ENCODE peak calls at places on chromosomes 16 and 17, in nine cellular contexts. O is activated B cell treated with CpG ODN at 0.5 μM for 24 hours; K is naive B cell; M is EL; L is smooth muscle cell of the brain vasculature; P is HFFc6; Q is mammary epithelial cell; V is CD4-positive, alpha-beta T cell; I is iris pigment epithelial cell. U is an unnamed sample.

GRCh38 chr17:80476877-80477646 is 655 bp upstream of the NPTX1 start:
- DNase-seq in K (no peak), V (no peak), P (no peak), O (peak), I (no peak), L (no peak), Q (no peak), M (no peak), U (no peak)

GRCh38 chr16:23280483-23280967 is 21.6 kb upstream of the SCNN1B start:
- DNase-seq in Q (peak), O (no peak), V (no peak), I (no peak), L (no peak), M (peak), K (no peak), P (no peak), U (no peak)

GRCh38 chr16:53087101-53087500 is 32.3 kb downstream of the CHD9 start:
- DNase-seq in M (no peak), I (peak), P (peak), L (no peak), Q (no peak), V (no peak), K (no peak), O (no peak), U (no peak)

GRCh38 chr16:30628628-30629342 is 18.6 kb upstream of the ZNF689 start:
- DNase-seq in V (peak), L (peak), M (peak), K (peak), O (peak), Q (peak), P (peak), I (peak), U (no peak)

GRCh38 chr17:2972749-2973148 is 90.7 kb downstream of the OR1D5 start:
- DNase-seq in I (peak), Q (no peak), P (no peak), K (no peak), O (no peak), M (no peak), V (no peak), L (no peak), U (no peak)

GRCh38 chr17:17691468-17692263 is 10.4 kb downstream of the RAI1 start:
- DNase-seq in M (no peak), O (peak), I (no peak), Q (no peak), P (no peak), L (no peak), K (no peak), V (no peak), U (no peak)

GRCh38 chr17:46964315-46965265 is 14.5 kb downstream of the RPRML start:
- DNase-seq in L (no peak), I (peak), P (peak), O (no peak), V (no peak), M (no peak), Q (no peak), K (no peak), U (no peak)

GRCh38 chr16:2432801-2433505 is 3.7 kb downstream of the CCNF start:
- DNase-seq in I (no peak), P (no peak), K (no peak), V (no peak), L (no peak), O (no peak), Q (no peak), M (no peak), U (no peak)

GRCh38 chr17:77453613-77454559 is 313.1 kb downstream of the SEC14L1 start:
- DNase-seq in V (no peak), Q (peak), O (no peak), P (no peak), I (peak), M (no peak), L (no peak), K (no peak), U (no peak)

GRCh38 chr17:40497704-40498103 is 3.7 kb downstream of the TNS4 start:
- DNase-seq in O (no peak), L (no peak), M (peak), P (peak), Q (peak), V (no peak), I (no peak), K (no peak), U (no peak)

GRCh38 chr17:8997994-8998628 is 23.2 kb upstream of the NTN1 start:
- DNase-seq in O (peak), P (peak), M (peak), Q (peak), K (peak), V (peak), L (no peak), I (peak), U (no peak)

GRCh38 chr16:12057276-12057675 is 80.7 kb downstream of the SNX29 start:
- DNase-seq in K (no peak), O (no peak), I (peak), Q (no peak), V (no peak), P (peak), L (no peak), M (peak), U (no peak)

GRCh38 chr17:44004761-44005526 is 522 bp downstream of the NAGS start:
- DNase-seq in M (no peak), P (no peak), L (no peak), O (peak), I (peak), Q (no peak), K (peak), V (no peak), U (no peak)

GRCh38 chr17:43468746-43469544 is 14.8 kb upstream of the DHX8 start:
- DNase-seq in V (no peak), O (no peak), Q (peak), L (no peak), P (peak), K (no peak), M (peak), I (peak), U (no peak)

GRCh38 chr16:58907297-58907696 is 173.2 kb upstream of the GOT2 start:
- DNase-seq in I (no peak), P (no peak), V (no peak), O (no peak), Q (no peak), K (no peak), L (no peak), M (no peak), U (no peak)

GRCh38 chr16:10888320-10888937 is 11.4 kb downstream of the CIITA start:
- DNase-seq in L (no peak), Q (no peak), M (no peak), O (no peak), V (no peak), P (no peak), K (peak), I (no peak), U (no peak)

GRCh38 chr16:46650224-46650623 is 29.0 kb upstream of the SHCBP1 start:
- DNase-seq in O (no peak), M (peak), I (no peak), P (no peak), V (no peak), L (no peak), Q (no peak), K (no peak), U (no peak)

GRCh38 chr17:1413281-1413791 is 13.3 kb upstream of the YWHAE start:
- DNase-seq in K (no peak), P (peak), M (peak), O (no peak), Q (peak), I (peak), V (no peak), L (no peak), U (no peak)

GRCh38 chr17:42422958-42423712 is at the start of gene CAVIN1:
- DNase-seq in K (no peak), I (peak), V (no peak), L (peak), M (peak), P (peak), O (no peak), Q (peak), U (peak)

GRCh38 chr16:50627419-50627818 is 53.7 kb downstream of the SNX20 start:
- DNase-seq in O (no peak), Q (peak), V (peak), P (peak), I (peak), K (peak), L (no peak), M (peak), U (no peak)

GRCh38 chr16:30009990-30010816 is 624 bp downstream of the DOC2A start:
- DNase-seq in V (no peak), P (no peak), I (no peak), O (no peak), Q (no peak), K (no peak), M (no peak), L (no peak), U (no peak)

GRCh38 chr17:72726936-72727335 is 365.6 kb downstream of the SLC39A11 start:
- DNase-seq in V (peak), I (peak), K (peak), P (no peak), Q (peak), L (no peak), O (no peak), M (peak), U (no peak)

GRCh38 chr16:51228097-51228659 is 77.1 kb upstream of the SALL1 start:
- DNase-seq in I (no peak), V (no peak), P (no peak), L (no peak), K (no peak), M (no peak), Q (no peak), O (no peak), U (no peak)

GRCh38 chr16:84087461-84088151 is 29.1 kb downstream of the MBTPS1 start:
- DNase-seq in V (no peak), L (no peak), M (no peak), K (no peak), I (no peak), O (no peak), P (no peak), Q (no peak), U (no peak)

GRCh38 chr16:81060576-81061306 is 16.3 kb downstream of the C16orf46 start:
- DNase-seq in K (no peak), I (no peak), P (no peak), V (no peak), Q (no peak), L (no peak), M (no peak), O (no peak), U (no peak)

GRCh38 chr17:34254146-34254545 is 939 bp upstream of the CCL2 start:
- DNase-seq in O (no peak), K (no peak), M (peak), L (no peak), V (no peak), P (peak), Q (no peak), I (peak), U (no peak)

GRCh38 chr16:75109732-75110243 is 6.8 kb downstream of the LDHD start:
- DNase-seq in Q (peak), I (no peak), O (no peak), V (no peak), L (no peak), P (no peak), M (no peak), K (no peak), U (no peak)

GRCh38 chr17:18356624-18357023 is 6.7 kb downstream of the SHMT1 start:
- DNase-seq in V (no peak), Q (no peak), O (no peak), P (no peak), I (peak), M (no peak), K (no peak), L (peak), U (no peak)

GRCh38 chr17:2707721-2708584 is 3.6 kb downstream of the CLUH start:
- DNase-seq in Q (no peak), I (no peak), O (no peak), L (no peak), V (no peak), P (no peak), M (peak), K (no peak), U (peak)

GRCh38 chr17:32341857-32342602 is at the start of gene C17orf75:
- DNase-seq in P (peak), Q (peak), K (peak), V (peak), L (no peak), M (peak), O (peak), I (peak), U (peak)

GRCh38 chr17:36889955-36890354 is 47.3 kb upstream of the LHX1 start:
- DNase-seq in V (no peak), Q (no peak), I (no peak), M (no peak), O (no peak), L (no peak), K (no peak), P (no peak), U (no peak)

GRCh38 chr16:3214904-3215600 is 19.9 kb downstream of the ZNF200 start:
- DNase-seq in M (peak), I (peak), V (no peak), L (no peak), O (no peak), Q (no peak), P (no peak), K (no peak), U (no peak)

GRCh38 chr17:57552114-57552601 is 192.9 kb downstream of the CCDC182 start:
- DNase-seq in K (peak), P (no peak), I (peak), V (no peak), O (peak), M (no peak), L (no peak), Q (no peak), U (no peak)

GRCh38 chr17:43556292-43556691 is 10.2 kb upstream of the ETV4 start:
- DNase-seq in K (no peak), M (peak), I (peak), Q (peak), V (no peak), P (peak), L (no peak), O (no peak), U (no peak)